ENCODE peak calls at places on chromosomes 6 and 20, in seven cellular contexts. Z is fibroblast of the aortic adventitia; Q is astrocyte of the cerebellum; P is germinal center; S is Daoy; D is tibial artery; Y is activated CD4-positive, alpha-beta memory T cell treated with anti-CD3 and anti-CD28 coated beads for 36 hours. T is an unnamed sample.

GRCh38 chr6:34391023-34391485 is 1.4 kb downstream of the NUDT3 start:
- DNase-seq in Z (peak; percentile 89), Q (peak; percentile 60), P (no peak), S (peak; percentile 61), D (peak; percentile 79), Y (no peak), T (peak; percentile 80)

GRCh38 chr6:140071601-140072062 is 697.2 kb upstream of the CITED2 start:
- DNase-seq in Z (peak; percentile 80), Q (no peak), P (no peak), S (peak; percentile 33), D (no peak), Y (no peak), T (peak; percentile 96)

GRCh38 chr20:36181934-36182603 is 27.5 kb downstream of the EPB41L1 start:
- DNase-seq in Z (peak; percentile 44), Q (no peak), P (no peak), S (peak; percentile 20), D (no peak), Y (no peak), T (peak; percentile 69)

GRCh38 chr6:158039178-158039557 is 57.5 kb downstream of the SYNJ2 start:
- DNase-seq in Z (no peak), Q (peak; percentile 66), P (no peak), S (peak; percentile 91), D (peak; percentile 18), Y (no peak), T (peak; percentile 66)

GRCh38 chr6:19408331-19408730 is 428.8 kb upstream of the ID4 start:
- DNase-seq in Z (peak; percentile 44), Q (no peak), P (no peak), S (no peak), D (no peak), Y (no peak), T (no peak)

GRCh38 chr20:62449951-62450815 is 22.8 kb upstream of the RBBP8NL start:
- DNase-seq in Z (no peak), Q (no peak), P (no peak), S (no peak), D (no peak), Y (no peak), T (no peak)

GRCh38 chr20:62350098-62350628 is 16.9 kb downstream of the LAMA5 start:
- DNase-seq in Z (no peak), Q (no peak), P (no peak), S (peak; percentile 62), D (no peak), Y (no peak), T (no peak)

GRCh38 chr6:161727063-161727462 is 453.2 kb upstream of the AGPAT4 start:
- DNase-seq in Z (no peak), Q (no peak), P (no peak), S (no peak), D (no peak), Y (no peak), T (no peak)

GRCh38 chr6:158780963-158781691 is 38.0 kb downstream of the EZR start:
- DNase-seq in Z (no peak), Q (no peak), P (no peak), S (no peak), D (no peak), Y (no peak), T (no peak)

GRCh38 chr20:1871807-1872455 is 23.3 kb upstream of the SIRPA start:
- DNase-seq in Z (no peak), Q (no peak), P (no peak), S (peak; percentile 21), D (no peak), Y (peak; percentile 58), T (no peak)

GRCh38 chr20:51636123-51636522 is 93.6 kb upstream of the NFATC2 start:
- DNase-seq in Z (no peak), Q (no peak), P (no peak), S (peak; percentile 88), D (no peak), Y (peak; percentile 77), T (peak; percentile 29)

GRCh38 chr6:27209659-27210269 is 37.7 kb upstream of the PRSS16 start:
- DNase-seq in Z (no peak), Q (no peak), P (no peak), S (peak; percentile 67), D (no peak), Y (no peak), T (no peak)

GRCh38 chr20:61494763-61495595 is 242.9 kb downstream of the CDH4 start:
- DNase-seq in Z (no peak), Q (no peak), P (no peak), S (no peak), D (no peak), Y (no peak), T (no peak)

GRCh38 chr6:160300076-160300695 is 41.6 kb upstream of the SLC22A2 start:
- DNase-seq in Z (no peak), Q (no peak), P (no peak), S (peak; percentile 25), D (no peak), Y (no peak), T (peak; percentile 14)

GRCh38 chr20:23061713-23062561 is 12.5 kb upstream of the THBD start:
- DNase-seq in Z (peak; percentile 91), Q (no peak), P (no peak), S (peak; percentile 67), D (peak; percentile 61), Y (no peak), T (peak; percentile 79)

GRCh38 chr6:116444092-116444491 is 17.1 kb upstream of the CALHM6 start:
- DNase-seq in Z (peak; percentile 69), Q (peak; percentile 12), P (peak; percentile 34), S (peak; percentile 24), D (no peak), Y (no peak), T (peak; percentile 48)

GRCh38 chr6:150176152-150176551 is 33.3 kb downstream of the PPP1R14C start:
- DNase-seq in Z (no peak), Q (no peak), P (no peak), S (peak; percentile 52), D (no peak), Y (no peak), T (no peak)

GRCh38 chr6:16973071-16973470 is 128.8 kb upstream of the STMND1 start:
- DNase-seq in Z (no peak), Q (no peak), P (no peak), S (no peak), D (no peak), Y (no peak), T (no peak)

GRCh38 chr6:76876922-76877553 is 586.3 kb downstream of the HTR1B start:
- DNase-seq in Z (peak; percentile 36), Q (no peak), P (no peak), S (no peak), D (no peak), Y (no peak), T (peak; percentile 76)

GRCh38 chr20:9617940-9618339 is 103.5 kb downstream of the LAMP5 start:
- DNase-seq in Z (peak; percentile 27), Q (peak; percentile 9), P (no peak), S (peak; percentile 67), D (no peak), Y (no peak), T (peak; percentile 24)

GRCh38 chr6:74115674-74116073 is 419.7 kb downstream of the CD109 start:
- DNase-seq in Z (peak; percentile 28), Q (no peak), P (no peak), S (no peak), D (no peak), Y (no peak), T (peak; percentile 64)

GRCh38 chr6:63730311-63730710 is 94.7 kb downstream of the PHF3 start:
- DNase-seq in Z (no peak), Q (no peak), P (no peak), S (no peak), D (no peak), Y (no peak), T (no peak)

GRCh38 chr6:35474978-35475570 is 6.9 kb downstream of the RPL10A start:
- DNase-seq in Z (no peak), Q (no peak), P (no peak), S (no peak), D (no peak), Y (no peak), T (no peak)

GRCh38 chr6:105757512-105758200 is 328.5 kb upstream of the PRDM1 start:
- DNase-seq in Z (no peak), Q (no peak), P (peak; percentile 23), S (no peak), D (no peak), Y (peak; percentile 30), T (no peak)

GRCh38 chr6:108850669-108851467 is 2.6 kb downstream of the ARMC2 start:
- DNase-seq in Z (no peak), Q (no peak), P (no peak), S (no peak), D (peak; percentile 64), Y (no peak), T (peak; percentile 47)

GRCh38 chr6:90217621-90218496 is 78.8 kb downstream of the BACH2 start:
- DNase-seq in Z (no peak), Q (no peak), P (no peak), S (no peak), D (no peak), Y (no peak), T (peak; percentile 87)

GRCh38 chr20:54122189-54122588 is 51.6 kb downstream of the CYP24A1 start:
- DNase-seq in Z (peak; percentile 47), Q (no peak), P (peak; percentile 15), S (peak; percentile 31), D (no peak), Y (no peak), T (peak; percentile 90)

T was measured in amniotic epithelial cell.